ENCODE peak calls at places on chromosomes 13 and 19, in seven cellular contexts. K is psoas muscle; Y is CD8-positive, alpha-beta T cell; O is left colon; W is activated CD4-positive, CD25-positive, alpha-beta regulatory T cell treated with anti-CD3 and anti-CD28 coated beads, Interleukin-2, amount 50 U/mL, for 16 hours; U is activated naive CD4-positive, alpha-beta T cell treated with anti-CD3 and anti-CD28 coated beads, Interleukin-2, amount 50 U/mL, for 16 hours; D is ELR. B is an unnamed sample.
A peak's percentile ranks its signal among the peaks of the same experiment; 100 is the strongest.

GRCh38 chr13:83125791-83126190 is 756.5 kb downstream of the SLITRK1 start:
- DNase-seq in Y (no peak), W (no peak), U (no peak), O (no peak), K (no peak), D (no peak), B (no peak)

GRCh38 chr13:49693191-49693733 is 2.0 kb upstream of the EBPL start:
- DNase-seq in U (no peak), D (peak; percentile 42), O (no peak), Y (no peak), K (no peak), W (no peak), B (no peak)

GRCh38 chr13:26529441-26529840 is 28.0 kb upstream of the WASF3 start:
- DNase-seq in Y (no peak), O (peak; percentile 44), K (no peak), W (no peak), D (peak; percentile 60), U (peak; percentile 25), B (no peak)

GRCh38 chr13:31870511-31870910 is 131.2 kb downstream of the RXFP2 start:
- DNase-seq in O (no peak), U (no peak), Y (no peak), D (no peak), K (no peak), W (no peak), B (no peak)

GRCh38 chr19:3868770-3869456 is at the start of gene ZFR2:
- DNase-seq in Y (no peak), D (peak; percentile 15), U (peak; percentile 50), W (no peak), O (no peak), K (no peak), B (no peak)

GRCh38 chr19:6519289-6519688 is 11.5 kb upstream of the TNFSF9 start:
- DNase-seq in K (no peak), U (no peak), D (peak; percentile 87), O (no peak), Y (no peak), W (no peak), B (no peak)

GRCh38 chr13:30154931-30155330 is 152.4 kb downstream of the KATNAL1 start:
- DNase-seq in Y (no peak), W (no peak), K (no peak), U (no peak), O (no peak), D (no peak), B (no peak)

GRCh38 chr19:4624733-4625362 is 14.5 kb upstream of the TNFAIP8L1 start:
- DNase-seq in U (no peak), K (no peak), O (no peak), D (peak; percentile 50), Y (no peak), W (no peak), B (no peak)

GRCh38 chr13:35699181-35699580 is 222.7 kb upstream of the MAB21L1 start:
- DNase-seq in O (no peak), D (peak; percentile 89), W (no peak), K (no peak), Y (no peak), U (no peak), B (no peak)

GRCh38 chr13:99086869-99087129 is 108.9 kb upstream of the DOCK9 start:
- DNase-seq in W (no peak), D (no peak), K (peak; percentile 68), U (peak; percentile 46), Y (peak; percentile 76), O (peak; percentile 63), B (no peak)

GRCh38 chr19:33767898-33768413 is 28.7 kb upstream of the KCTD15 start:
- DNase-seq in O (peak; percentile 16), Y (no peak), U (no peak), K (no peak), D (peak; percentile 32), W (no peak), B (no peak)

GRCh38 chr13:80945328-80945727 is 604.4 kb upstream of the SPRY2 start:
- DNase-seq in D (no peak), O (no peak), W (no peak), U (no peak), K (no peak), Y (no peak), B (no peak)

GRCh38 chr13:110444226-110444653 is 117.3 kb downstream of the RAB20 start:
- DNase-seq in U (no peak), D (peak; percentile 79), Y (no peak), K (no peak), W (no peak), O (no peak), B (no peak)

GRCh38 chr19:38700350-38700932 is 43.8 kb downstream of the CAPN12 start:
- DNase-seq in U (no peak), D (no peak), Y (no peak), K (no peak), O (no peak), W (no peak), B (no peak)

GRCh38 chr13:90420683-90421082 is 926.8 kb upstream of the MIR17HG start:
- DNase-seq in Y (no peak), U (no peak), O (no peak), K (no peak), D (peak; percentile 27), W (no peak), B (no peak)